ENCODE peak calls at places on chromosome 3, in six cellular contexts. S, J, R, D, W and G are unnamed samples.

GRCh38 chr3:47512416-47513124 is 942 bp downstream of the ELP6 start:
- DNase-seq in S (no peak), J (no peak), R (no peak), D (no peak), W (peak), G (no peak)

GRCh38 chr3:45631486-45631885 is 36.9 kb downstream of the LIMD1 start:
- DNase-seq in S (no peak), J (no peak), R (no peak), D (no peak), W (no peak), G (no peak)

GRCh38 chr3:182796310-182796709 is 3.0 kb downstream of the ATP11B start:
- DNase-seq in S (no peak), J (no peak), R (no peak), D (no peak), W (no peak), G (no peak)

GRCh38 chr3:21621396-21621695 is 129.7 kb downstream of the ZNF385D start:
- DNase-seq in S (no peak), J (no peak), R (no peak), D (no peak), W (no peak), G (no peak)

GRCh38 chr3:99637041-99637380 is 1.4 kb upstream of the COL8A1 start:
- DNase-seq in S (no peak), J (no peak), R (no peak), D (no peak), W (peak), G (no peak)

GRCh38 chr3:174883881-174884675 is 24.9 kb downstream of the NAALADL2 start:
- DNase-seq in S (no peak), J (no peak), R (no peak), D (no peak), W (no peak), G (no peak)

GRCh38 chr3:48180530-48181253 is 7.5 kb downstream of the CDC25A start:
- DNase-seq in S (no peak), J (no peak), R (no peak), D (no peak), W (no peak), G (no peak)

GRCh38 chr3:46705751-46706572 is 4.8 kb downstream of the TMIE start:
- DNase-seq in S (no peak), J (no peak), R (no peak), D (no peak), W (peak), G (no peak)

GRCh38 chr3:173529062-173529711 is 131.6 kb downstream of the NLGN1 start:
- DNase-seq in S (no peak), J (no peak), R (no peak), D (no peak), W (peak), G (no peak)

GRCh38 chr3:194961149-194961548 is 275.5 kb downstream of the FAM43A start:
- DNase-seq in S (no peak), J (no peak), R (no peak), D (no peak), W (no peak), G (no peak)

GRCh38 chr3:19149388-19149787 is 1.1 kb downstream of the KCNH8 start:
- DNase-seq in S (peak), J (peak), R (peak), D (no peak), W (no peak), G (no peak)

GRCh38 chr3:138862531-138862923 is 27.8 kb upstream of the PIK3CB start:
- DNase-seq in S (no peak), J (no peak), R (no peak), D (no peak), W (peak), G (no peak)

GRCh38 chr3:125110016-125110875 is 54.4 kb upstream of the HEG1 start:
- DNase-seq in S (no peak), J (no peak), R (no peak), D (no peak), W (peak), G (no peak)

GRCh38 chr3:122078235-122078935 is 23.2 kb downstream of the CD86 start:
- DNase-seq in S (no peak), J (no peak), R (no peak), D (no peak), W (no peak), G (no peak)

GRCh38 chr3:61535826-61536225 is 25.5 kb upstream of the PTPRG start:
- DNase-seq in S (no peak), J (no peak), R (no peak), D (no peak), W (no peak), G (no peak)